ENCODE peak calls at places on chromosomes 7 and 10, in four cellular contexts. D is AG04450, A is tibial nerve, Q is lower lobe of right lung. K is an unnamed sample.

GRCh38 chr7:122298618-122299017 is 5.9 kb downstream of the FEZF1 start:
- DNase-seq in Q (no peak), A (no peak), D (no peak), K (no peak)

GRCh38 chr10:127694580-127695193 is 42.3 kb upstream of the FOXI2 start:
- DNase-seq in Q (peak; percentile 66), D (no peak), A (no peak), K (no peak)

GRCh38 chr7:127415060-127415742 is 22.7 kb upstream of the ZNF800 start:
- DNase-seq in D (no peak), Q (no peak), A (no peak), K (no peak)

GRCh38 chr7:95725170-95725569 is 47.2 kb upstream of the DYNC1I1 start:
- DNase-seq in D (no peak), Q (no peak), A (no peak), K (no peak)

GRCh38 chr10:71978476-71978875 is 14.3 kb downstream of the CHST3 start:
- DNase-seq in A (no peak), Q (no peak), D (no peak), K (no peak)

GRCh38 chr7:134547738-134548054 is 1.2 kb upstream of the AKR1B15 start:
- DNase-seq in Q (peak; percentile 65), D (no peak), A (no peak), K (no peak)

GRCh38 chr10:6382081-6382480 is 179.3 kb downstream of the PFKFB3 start:
- DNase-seq in Q (no peak), D (peak; percentile 61), A (peak; percentile 38), K (peak; percentile 33)

GRCh38 chr7:294440-295154 is 4.6 kb downstream of the FOXL3 start:
- DNase-seq in Q (no peak), D (no peak), A (no peak), K (no peak)

GRCh38 chr7:100682228-100682741 is 8.7 kb downstream of the GNB2 start:
- DNase-seq in A (no peak), D (no peak), Q (no peak), K (no peak)

GRCh38 chr10:97631098-97631497 is 2.2 kb downstream of the MORN4 start:
- DNase-seq in D (peak; percentile 47), Q (no peak), A (no peak), K (no peak)

GRCh38 chr7:117673367-117673766 is 193.5 kb downstream of the CFTR start:
- DNase-seq in D (no peak), Q (peak; percentile 69), A (no peak), K (no peak)

GRCh38 chr10:74000892-74001669 is 3.2 kb downstream of the VCL start:
- DNase-seq in D (no peak), A (no peak), Q (no peak), K (no peak)

GRCh38 chr10:77357185-77357584 is 280.4 kb downstream of the KCNMA1 start:
- DNase-seq in A (no peak), D (no peak), Q (no peak), K (no peak)

GRCh38 chr10:29896053-29896452 is 163.3 kb downstream of the JCAD start:
- DNase-seq in A (no peak), D (peak; percentile 6), Q (no peak), K (no peak)

GRCh38 chr7:101720324-101720723 is 91.2 kb upstream of the MYL10 start:
- DNase-seq in D (no peak), A (no peak), Q (no peak), K (no peak)

GRCh38 chr7:35185908-35186731 is 67.8 kb downstream of the TBX20 start:
- DNase-seq in A (no peak), Q (no peak), D (no peak), K (no peak)

GRCh38 chr7:30281791-30282190 is 2.6 kb upstream of the ZNRF2 start:
- DNase-seq in A (no peak), Q (no peak), D (no peak), K (no peak)

GRCh38 chr7:13508586-13508985 is 480.9 kb downstream of the ETV1 start:
- DNase-seq in Q (no peak), A (no peak), D (no peak), K (no peak)

GRCh38 chr10:70588852-70589570 is 13.5 kb downstream of the PRF1 start:
- DNase-seq in D (no peak), A (no peak), Q (no peak), K (no peak)

GRCh38 chr10:6701289-6701688 is 121.2 kb upstream of the PRKCQ start:
- DNase-seq in Q (no peak), A (no peak), D (no peak), K (no peak)

DNA sequence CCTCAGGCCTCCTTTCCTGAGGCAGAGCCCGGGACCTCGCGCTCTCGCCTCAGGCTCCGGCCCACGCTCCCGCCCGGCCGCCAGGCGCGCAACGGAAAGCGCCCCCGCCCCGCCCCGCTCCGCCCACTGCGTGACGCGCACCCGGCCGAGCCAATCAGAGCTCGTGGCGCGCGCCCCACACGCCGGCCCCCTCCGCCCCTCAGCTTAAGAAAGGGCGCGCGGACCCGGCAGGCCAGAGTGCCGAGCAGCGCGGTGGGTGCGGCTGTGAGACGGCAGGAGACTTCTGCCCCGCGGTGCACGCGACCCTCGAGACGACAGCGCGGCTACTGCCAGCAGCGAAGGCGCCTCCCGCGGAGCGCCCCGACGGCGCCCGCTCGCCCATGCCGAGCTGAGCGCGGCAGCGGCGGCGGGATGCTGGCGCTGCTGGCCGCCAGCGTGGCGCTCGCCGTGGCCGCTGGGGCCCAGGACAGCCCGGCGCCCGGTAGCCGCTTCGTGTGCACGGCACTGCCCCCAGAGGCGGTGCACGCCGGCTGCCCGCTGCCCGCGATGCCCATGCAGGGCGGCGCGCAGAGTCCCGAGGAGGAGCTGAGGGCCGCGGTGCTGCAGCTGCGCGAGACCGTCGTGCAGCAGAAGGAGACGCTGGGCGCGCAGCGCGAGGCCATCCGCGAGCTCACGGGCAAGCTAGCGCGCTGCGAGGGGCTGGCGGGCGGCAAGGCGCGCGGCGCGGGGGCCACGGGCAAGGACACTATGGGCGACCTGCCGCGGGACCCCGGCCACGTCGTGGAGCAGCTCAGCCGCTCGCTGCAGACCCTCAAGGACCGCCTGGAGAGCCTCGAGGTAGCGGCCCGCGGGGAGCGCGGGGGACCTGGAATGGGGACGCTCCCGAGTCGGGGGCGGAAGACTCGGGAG is at the start of gene NPTX2:
- DNase-seq in A (no peak), Q (no peak), D (no peak), K (no peak)
- H3K27me3 ChIP-seq in A (peaks cover 24% of the 10 kb centered on the region), Q (peaks cover 43% of the 10 kb centered on the region), D (peaks cover 7% of the 10 kb centered on the region), K (peaks cover 42% of the 10 kb centered on the region)

DNA sequence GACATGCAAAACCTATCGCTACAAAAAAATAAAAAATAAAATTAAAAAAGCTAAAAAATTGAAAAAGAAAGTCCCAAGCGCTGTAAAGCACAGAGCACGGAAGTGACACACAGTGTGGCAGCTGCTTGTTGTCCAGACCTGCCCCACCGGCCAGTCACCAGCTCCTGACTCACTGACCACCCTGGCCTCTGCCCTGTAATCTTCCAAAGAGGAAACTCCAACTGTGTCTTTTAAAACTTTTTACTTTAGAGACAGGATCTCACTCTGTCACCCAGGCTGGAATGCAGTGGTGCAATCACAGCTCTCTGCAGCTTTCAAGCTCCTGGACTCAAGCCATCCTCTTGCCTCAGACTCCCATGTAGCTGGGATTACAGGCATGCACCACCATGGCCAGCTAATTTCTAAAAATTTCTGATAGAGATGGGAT is 23.6 kb downstream of the GNA12 start:
- DNase-seq in A (peak; percentile 84), D (peak; percentile 92), Q (peak; percentile 81), K (no peak)
- H3K27ac ChIP-seq in A (no peak overlapping the region), D (peak overlapping the region; percentile 98), Q (peak overlapping the region; percentile 65), K (no peak overlapping the region)

GRCh38 chr7:71750290-71750689 is 618.3 kb downstream of the GALNT17 start:
- DNase-seq in Q (no peak), D (no peak), A (no peak), K (no peak)

GRCh38 chr7:71753959-71754652 is 622.2 kb downstream of the GALNT17 start:
- DNase-seq in Q (no peak), A (no peak), D (no peak), K (no peak)

GRCh38 chr7:71753236-71753635 is 621.3 kb downstream of the GALNT17 start:
- DNase-seq in Q (no peak), D (no peak), A (no peak), K (no peak)

GRCh38 chr7:71754828-71755227 is 622.9 kb downstream of the GALNT17 start:
- DNase-seq in Q (no peak), D (no peak), A (no peak), K (no peak)

DNA sequence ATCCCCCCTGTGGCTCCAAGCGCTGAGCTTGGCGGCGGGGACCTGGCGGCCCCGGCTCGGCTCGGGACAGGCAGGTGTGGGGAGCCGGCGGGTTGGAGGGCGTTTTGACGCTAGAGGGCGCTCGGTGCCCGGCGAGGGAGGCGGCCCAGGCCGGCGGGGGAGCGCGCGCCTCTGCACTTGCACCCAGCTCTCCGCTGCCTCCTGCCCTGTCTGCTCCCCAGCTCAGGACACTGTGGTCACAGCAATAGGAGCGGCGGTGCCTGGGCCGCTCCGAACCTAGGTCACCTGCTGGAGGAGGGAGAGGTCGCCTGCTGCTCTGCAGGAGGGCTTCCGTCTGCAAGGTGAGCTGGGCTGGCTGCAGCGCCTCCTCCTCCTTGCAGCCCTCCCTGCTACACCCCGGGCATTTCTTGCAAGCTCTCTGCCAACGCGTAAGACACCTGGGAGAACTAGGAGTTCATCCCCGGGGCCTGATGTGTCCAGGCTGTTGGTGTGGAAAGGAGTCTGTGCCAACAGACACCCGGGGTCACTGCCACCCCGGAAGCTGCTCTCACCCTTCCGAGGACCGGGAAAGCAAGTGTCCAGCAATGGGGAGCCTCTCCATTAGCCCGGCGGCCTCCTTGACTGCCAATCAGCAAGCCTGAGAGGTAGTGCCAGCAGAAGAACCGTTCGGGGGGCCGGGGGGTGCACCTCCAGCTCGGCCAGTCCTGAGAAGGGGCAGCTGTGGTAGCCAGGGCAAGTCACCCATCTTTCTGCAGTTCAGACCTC is 620.4 kb downstream of the GALNT17 start:
- DNase-seq in Q (peak; percentile 63), A (no peak), D (no peak), K (no peak)
- TF ChIP-seq CTCF in Q (peak; percentile 57), A (peak; percentile 36), D (peak; percentile 14), K (no peak)

GRCh38 chr7:151205749-151206148 is 4.5 kb downstream of the H2BK1 start:
- DNase-seq in Q (no peak), D (no peak), A (no peak), K (no peak)

GRCh38 chr7:151201344-151201743 is 8.9 kb downstream of the H2BK1 start:
- DNase-seq in A (no peak), Q (no peak), D (no peak), K (no peak)

GRCh38 chr7:151204383-151205032 is 5.8 kb downstream of the H2BK1 start:
- DNase-seq in D (no peak), Q (no peak), A (no peak), K (no peak)

GRCh38 chr7:151201751-151202150 is 8.5 kb downstream of the H2BK1 start:
- DNase-seq in D (no peak), A (no peak), Q (no peak), K (no peak)

GRCh38 chr7:151202836-151203235 is 7.5 kb downstream of the H2BK1 start:
- DNase-seq in D (no peak), A (no peak), Q (no peak), K (no peak)
- H3K27me3 ChIP-seq in D (peaks cover 76% of the 10 kb centered on the region), A (peaks cover 10% of the 10 kb centered on the region), Q (peaks cover 40% of the 10 kb centered on the region), K (no peaks in the 10 kb centered on the region)

K was measured in CD4-positive, alpha-beta T cell.